ENCODE peak calls at places on chromosomes 11 and 22, in four cellular contexts. Z is heart right ventricle, N is H7, T is IMR-90. Q is an unnamed sample.

GRCh38 chr11:128189823-128190222 is 397.5 kb downstream of the ETS1 start:
- DNase-seq in N (no peak), T (no peak), Z (no peak), Q (no peak)

GRCh38 chr11:25576320-25576719 is 755.6 kb upstream of the ANO3 start:
- DNase-seq in Z (no peak), N (no peak), T (no peak), Q (no peak)

GRCh38 chr11:126345759-126346585 is 9.5 kb upstream of the ST3GAL4 start:
- DNase-seq in Z (peak; percentile 53), T (peak; percentile 75), N (no peak), Q (no peak)

GRCh38 chr11:32962016-32962415 is 53.7 kb upstream of the DEPDC7 start:
- DNase-seq in Z (no peak), T (peak; percentile 10), N (no peak), Q (no peak)

GRCh38 chr11:78063440-78064181 is at the start of gene THRSP:
- DNase-seq in Z (no peak), N (no peak), T (no peak), Q (peak; percentile 51)

GRCh38 chr11:68306636-68307035 is 5.8 kb upstream of the LRP5 start:
- DNase-seq in T (no peak), Z (no peak), N (no peak), Q (no peak)

GRCh38 chr11:2360081-2360642 is 16.9 kb upstream of the CD81 start:
- DNase-seq in Z (no peak), N (no peak), T (no peak), Q (no peak)

GRCh38 chr11:75565221-75565814 is 3.3 kb downstream of the SERPINH1 start:
- DNase-seq in Z (peak; percentile 60), T (peak; percentile 78), N (peak; percentile 72), Q (peak; percentile 44)

GRCh38 chr11:66600219-66600923 is 7.4 kb downstream of the CCS start:
- DNase-seq in T (peak; percentile 36), Z (no peak), N (no peak), Q (no peak)

GRCh38 chr11:26510201-26510600 is 61.9 kb downstream of the MUC15 start:
- DNase-seq in N (no peak), T (no peak), Z (no peak), Q (no peak)

GRCh38 chr11:24588075-24588474 is 91.2 kb downstream of the LUZP2 start:
- DNase-seq in Z (no peak), N (no peak), T (peak; percentile 79), Q (no peak)

GRCh38 chr11:35433588-35433987 is 14.2 kb upstream of the SLC1A2 start:
- DNase-seq in N (no peak), Z (no peak), T (no peak), Q (no peak)

GRCh38 chr22:28939394-28939793 is 56.0 kb downstream of the ZNRF3 start:
- DNase-seq in T (no peak), N (no peak), Z (no peak), Q (no peak)

GRCh38 chr22:41250127-41250526 is 9.4 kb upstream of the CHADL start:
- DNase-seq in N (no peak), T (no peak), Z (no peak), Q (no peak)
- H3K36me3 ChIP-seq in N (peaks cover 66% of the 10 kb centered on the region), T (peaks cover 84% of the 10 kb centered on the region), Z (no peaks in the 10 kb centered on the region), Q (peaks cover 95% of the 10 kb centered on the region)

GRCh38 chr22:22195265-22196017 is 49.1 kb upstream of the VPREB1 start:
- DNase-seq in T (peak; percentile 37), Z (peak; percentile 31), N (peak; percentile 91), Q (no peak)
- H3K4me3 ChIP-seq in T (no peak overlapping the region), Z (no peak overlapping the region), N (no peak overlapping the region), Q (no peak overlapping the region)

GRCh38 chr11:72228229-72228843 is 3.8 kb downstream of the INPPL1 start:
- DNase-seq in N (peak; percentile 64), Z (no peak), T (no peak), Q (peak; percentile 20)

GRCh38 chr11:72229925-72230763 is 5.6 kb downstream of the INPPL1 start:
- DNase-seq in T (no peak), N (peak; percentile 25), Z (no peak), Q (peak; percentile 15)

GRCh38 chr11:72228844-72229231 is 4.3 kb downstream of the INPPL1 start:
- DNase-seq in T (no peak), Z (no peak), N (peak; percentile 17), Q (no peak)

GRCh38 chr11:72230764-72231365 is 6.3 kb downstream of the INPPL1 start:
- DNase-seq in T (no peak), Z (no peak), N (no peak), Q (no peak)

GRCh38 chr11:72229336-72229924 is 4.9 kb downstream of the INPPL1 start:
- DNase-seq in Z (no peak), T (no peak), N (peak; percentile 17), Q (no peak)
- H3K36me3 ChIP-seq in Z (peaks cover 9% of the 10 kb centered on the region), T (peaks cover 75% of the 10 kb centered on the region), N (peaks cover 47% of the 10 kb centered on the region), Q (peaks cover 75% of the 10 kb centered on the region)

DNA sequence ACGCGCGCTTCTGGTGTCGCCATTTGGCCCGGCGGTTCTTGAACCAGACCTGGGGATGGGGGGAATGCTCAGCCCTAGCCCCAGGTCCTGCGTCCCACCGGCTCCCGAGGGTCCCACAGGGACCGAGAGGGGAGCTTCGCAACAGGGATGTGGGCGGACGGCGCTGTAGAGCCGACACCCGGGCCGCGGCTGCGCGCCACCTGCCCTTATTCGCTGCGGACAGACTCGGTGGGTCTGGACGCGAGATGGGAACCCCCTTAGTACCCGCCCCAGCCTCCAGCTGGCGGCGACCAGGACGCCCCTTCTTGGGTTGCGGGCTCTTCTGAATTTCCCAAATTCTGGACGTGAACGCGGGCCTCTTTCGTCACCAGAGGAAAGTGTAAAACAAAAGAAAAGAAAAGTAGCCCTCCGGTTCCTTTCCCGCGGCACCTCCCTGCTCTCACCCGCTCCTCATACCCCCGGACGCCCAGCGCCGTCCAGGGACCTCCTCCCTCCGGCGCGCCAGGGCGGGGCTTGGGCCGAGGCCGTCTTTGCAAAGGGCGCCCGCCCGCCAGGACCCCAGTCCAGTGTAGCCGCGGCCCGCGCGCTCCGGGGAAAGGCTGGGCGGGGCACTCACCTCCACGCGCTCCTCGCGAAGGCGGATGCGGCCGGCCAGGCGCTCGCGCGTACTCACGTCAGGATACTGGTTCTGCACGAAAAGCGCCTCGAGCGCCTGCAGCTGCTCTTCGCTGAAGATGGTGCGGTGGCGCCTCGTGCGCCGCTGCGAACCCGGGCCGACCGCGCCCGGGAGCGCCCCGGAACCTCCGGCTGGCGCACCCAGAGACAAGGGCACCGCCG is 827 bp downstream of the GSC2 start:
- DNase-seq in T (no peak), N (peak; percentile 91), Z (no peak), Q (no peak)
- H3K4me3 ChIP-seq in T (no peak overlapping the region), N (peak overlapping the region; percentile 43), Z (peak overlapping the region; percentile 7), Q (peak overlapping the region; percentile 22)

DNA sequence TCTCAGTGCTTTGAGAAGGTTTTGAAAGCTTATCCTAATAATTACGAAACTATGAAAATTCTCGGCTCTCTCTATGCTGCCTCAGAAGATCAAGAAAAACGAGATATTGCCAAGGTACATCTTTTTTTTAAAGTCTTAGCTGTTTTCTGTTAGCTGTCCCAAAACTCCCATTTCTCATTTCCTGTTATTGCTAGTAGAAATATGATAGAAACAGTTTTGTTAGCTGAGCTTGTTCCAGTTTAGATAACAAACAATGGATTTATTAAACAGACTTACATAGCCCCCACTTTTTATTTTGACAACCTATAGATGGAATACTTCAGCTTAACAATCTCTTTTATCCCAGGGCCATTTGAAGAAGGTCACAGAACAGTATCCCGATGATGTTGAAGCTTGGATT is 12.7 kb downstream of the CTR9 start:
- DNase-seq in Z (no peak), N (no peak), T (no peak), Q (no peak)
- H3K36me3 ChIP-seq in Z (no peaks in the 10 kb centered on the region), N (peaks cover 5% of the 10 kb centered on the region), T (peaks cover 32% of the 10 kb centered on the region), Q (peaks cover 59% of the 10 kb centered on the region)

DNA sequence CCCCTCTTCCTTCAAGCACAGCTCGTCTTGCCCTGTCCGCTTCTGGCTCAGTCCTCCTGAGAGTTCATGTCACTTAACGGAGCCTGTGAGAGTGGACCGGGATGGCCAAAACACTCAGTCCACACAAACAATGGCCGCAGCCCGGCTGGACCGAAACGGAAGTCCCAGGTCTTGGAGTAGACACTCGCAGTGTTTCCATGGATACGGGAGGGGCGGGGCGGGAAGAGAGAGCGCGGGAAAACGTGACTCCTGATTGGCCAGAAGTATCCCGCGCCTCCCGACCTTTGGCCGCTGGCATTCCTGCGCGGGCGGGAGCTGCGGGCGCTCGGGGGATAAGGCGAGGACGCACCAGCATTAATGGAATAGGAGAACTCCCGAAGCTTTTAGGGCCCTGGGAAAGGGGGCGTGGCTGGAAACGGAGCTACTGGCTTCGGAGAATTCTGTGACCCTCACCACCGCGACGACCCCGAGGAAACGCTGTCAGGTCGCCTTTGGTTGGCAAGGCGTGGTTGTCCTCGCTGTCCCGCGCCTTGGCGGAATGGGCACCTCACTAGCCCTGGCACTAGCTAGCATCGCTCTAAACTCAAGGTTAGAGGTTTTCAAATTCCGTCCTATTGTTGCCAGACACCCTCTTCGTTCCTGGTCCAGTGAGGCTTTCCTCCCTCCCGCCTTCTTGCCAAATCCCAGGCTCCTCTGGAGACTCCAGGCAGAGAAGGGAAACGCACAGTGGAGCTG is at the start of the genes NLRP14 and ZNF214:
- DNase-seq in N (peak; percentile 88), T (peak; percentile 89), Z (peak; percentile 91), Q (peak; percentile 90)
- H3K4me3 ChIP-seq in N (peak within 1 kb of the TSS; percentile 78), T (peak within 1 kb of the TSS; percentile 71), Z (peak within 1 kb of the TSS; percentile 57), Q (peak within 1 kb of the TSS; percentile 50)

GRCh38 chr11:122795281-122795680 is 43.0 kb upstream of the CRTAM start:
- DNase-seq in Z (no peak), N (no peak), T (no peak), Q (no peak)

GRCh38 chr11:122793500-122793899 is 44.8 kb upstream of the CRTAM start:
- DNase-seq in Z (no peak), N (no peak), T (peak; percentile 21), Q (no peak)

GRCh38 chr11:122796128-122796717 is 42.1 kb upstream of the CRTAM start:
- DNase-seq in N (peak; percentile 59), T (peak; percentile 36), Z (peak; percentile 44), Q (no peak)

GRCh38 chr11:122802876-122803275 is 35.4 kb upstream of the CRTAM start:
- DNase-seq in T (no peak), N (no peak), Z (no peak), Q (no peak)

DNA sequence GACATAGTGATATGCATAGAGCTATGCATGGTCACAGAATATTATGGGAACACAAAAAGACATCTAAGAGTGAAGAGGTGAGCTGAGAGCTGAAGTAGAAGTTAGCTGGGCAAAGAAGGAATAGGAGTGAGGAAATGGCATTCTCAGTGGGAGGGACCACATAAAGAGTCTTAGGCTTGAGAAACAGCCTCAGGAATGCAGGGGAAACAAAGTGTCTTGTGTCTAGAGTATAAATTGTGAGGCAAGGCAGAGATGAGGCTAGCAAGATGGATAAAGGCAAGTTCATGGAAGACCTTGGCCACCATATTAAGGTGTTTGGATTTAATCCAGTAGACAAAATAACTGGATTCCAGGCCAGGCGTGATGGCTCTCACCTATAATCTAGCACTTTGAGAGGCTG is 40.6 kb upstream of the CRTAM start:
- DNase-seq in N (no peak), T (no peak), Z (no peak), Q (no peak)
- H3K36me3 ChIP-seq in N (no peaks in the 10 kb centered on the region), T (peaks cover 26% of the 10 kb centered on the region), Z (no peaks in the 10 kb centered on the region), Q (peaks cover 1% of the 10 kb centered on the region)

DNA sequence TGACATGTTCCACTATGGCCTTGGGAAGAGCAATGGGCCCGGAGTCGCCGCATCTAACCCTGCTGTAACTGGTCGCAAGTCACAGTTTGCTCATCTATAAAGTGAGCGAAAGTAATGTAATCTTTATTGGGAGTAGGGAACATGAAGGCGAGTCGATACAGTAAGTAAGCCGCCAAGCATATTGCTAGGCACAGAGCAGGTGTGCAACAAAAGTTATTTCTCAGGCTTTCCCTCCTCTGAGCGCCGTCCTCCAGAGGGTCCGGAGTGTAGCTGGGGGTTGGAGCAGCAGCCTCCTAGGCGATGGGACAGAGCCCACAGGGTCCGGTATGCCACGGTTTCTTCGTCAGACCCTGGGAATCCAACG is 343 bp upstream of the SPON1 start:
- DNase-seq in T (no peak), N (no peak), Z (no peak), Q (no peak)
- H3K4me3 ChIP-seq in T (no peak overlapping the region), N (peak overlapping the region; percentile 47), Z (peak overlapping the region; percentile 49), Q (peak overlapping the region; percentile 49)

GRCh38 chr11:118338637-118339061 is 3.9 kb downstream of the CD3D start:
- DNase-seq in T (no peak), N (no peak), Z (no peak), Q (peak; percentile 63)
- H3K36me3 ChIP-seq in T (no peaks in the 10 kb centered on the region), N (no peaks in the 10 kb centered on the region), Z (no peaks in the 10 kb centered on the region), Q (no peaks in the 10 kb centered on the region)

Q was measured in upper lobe of left lung.